ENCODE peak calls at places on chromosomes 13 and 19, in six cellular contexts. H, B, F, E, L and J are unnamed samples.
A peak's percentile ranks its signal among the peaks of the same experiment; 100 is the strongest.

GRCh38 chr19:12749938-12750521 is 1.6 kb upstream of the BEST2 start:
- DNase-seq in H (no peak), B (no peak), F (no peak), E (peak; percentile 41), L (peak; percentile 65), J (peak; percentile 56)

GRCh38 chr19:39341122-39341719 is 1.0 kb upstream of the SAMD4B start:
- DNase-seq in H (peak; percentile 27), B (no peak), F (no peak), E (no peak), L (no peak), J (no peak)

GRCh38 chr13:109989155-109989554 is 202.8 kb upstream of the IRS2 start:
- DNase-seq in H (no peak), B (no peak), F (no peak), E (peak; percentile 62), L (no peak), J (peak; percentile 82)

GRCh38 chr13:40784540-40784939 is 4.9 kb upstream of the SLC25A15 start:
- DNase-seq in H (no peak), B (no peak), F (no peak), E (no peak), L (no peak), J (no peak)

GRCh38 chr19:4566402-4567051 is 7.0 kb upstream of the SEMA6B start:
- DNase-seq in H (no peak), B (no peak), F (no peak), E (no peak), L (no peak), J (no peak)

GRCh38 chr13:49806126-49806536 is 13.6 kb upstream of the KPNA3 start:
- DNase-seq in H (no peak), B (no peak), F (no peak), E (no peak), L (peak; percentile 94), J (no peak)

GRCh38 chr13:98821372-98822237 is 69.1 kb upstream of the SLC15A1 start:
- DNase-seq in H (no peak), B (no peak), F (no peak), E (peak; percentile 63), L (no peak), J (no peak)

GRCh38 chr13:95356916-95357315 is 55.7 kb upstream of the ABCC4 start:
- DNase-seq in H (no peak), B (no peak), F (no peak), E (no peak), L (no peak), J (no peak)

GRCh38 chr13:65499251-65499650 is 1730.9 kb downstream of the PCDH9 start:
- DNase-seq in H (no peak), B (no peak), F (peak; percentile 10), E (no peak), L (no peak), J (no peak)

GRCh38 chr13:36769126-36769525 is 49.9 kb upstream of the RFXAP start:
- DNase-seq in H (no peak), B (no peak), F (no peak), E (no peak), L (no peak), J (no peak)

GRCh38 chr13:93549326-93549855 is 322.8 kb downstream of the GPC6 start:
- DNase-seq in H (no peak), B (no peak), F (peak; percentile 7), E (no peak), L (no peak), J (no peak)